ENCODE peak calls at places on chromosomes 16 and 17, in five cellular contexts. M, F, C, R and X are unnamed samples.

GRCh38 chr17:48375356-48375755 is 54.7 kb downstream of the SKAP1 start:
- DNase-seq in M (no peak), F (peak; percentile 16), C (no peak), R (no peak), X (peak; percentile 35)

GRCh38 chr17:67004191-67004590 is 39.7 kb downstream of the CACNG4 start:
- DNase-seq in M (no peak), F (no peak), C (no peak), R (no peak), X (no peak)

GRCh38 chr17:66717680-66718079 is 117.2 kb upstream of the CACNG5 start:
- DNase-seq in M (no peak), F (peak; percentile 12), C (no peak), R (peak; percentile 88), X (peak; percentile 12)

GRCh38 chr17:80475949-80476876 is at the start of gene NPTX1:
- DNase-seq in M (no peak), F (no peak), C (no peak), R (no peak), X (no peak)

GRCh38 chr17:40515011-40515410 is 13.6 kb upstream of the TNS4 start:
- DNase-seq in M (no peak), F (no peak), C (no peak), R (no peak), X (no peak)

GRCh38 chr16:11233727-11234376 is 22.2 kb downstream of the SOCS1 start:
- DNase-seq in M (no peak), F (peak; percentile 80), C (peak; percentile 33), R (no peak), X (no peak)

GRCh38 chr17:2925011-2925410 is 128.8 kb downstream of the RAP1GAP2 start:
- DNase-seq in M (no peak), F (peak; percentile 85), C (no peak), R (no peak), X (peak; percentile 17)

GRCh38 chr17:30600830-30601494 is 123.8 kb downstream of the GOSR1 start:
- DNase-seq in M (no peak), F (no peak), C (no peak), R (peak; percentile 22), X (peak; percentile 11)

GRCh38 chr17:74922694-74923537 is at the start of gene USH1G:
- DNase-seq in M (no peak), F (no peak), C (no peak), R (no peak), X (no peak)